ENCODE peak calls at places on chromosomes 6 and 20, in six cellular contexts. One of them, this sample, is unnamed.

GRCh38 chr6:90135672-90136071 is 161.0 kb downstream of the BACH2 start:
- DNase-seq in epithelial cell of prostate: no peak
- DNase-seq in occipital lobe: no peak
- DNase-seq in AG09309: peak; percentile 13
- DNase-seq in activated CD4-positive, alpha-beta T cell treated with anti-CD3 and anti-CD28 coated beads for 24 hours: no peak
- DNase-seq in caudate nucleus: no peak
- DNase-seq in this sample: peak; percentile 59

GRCh38 chr6:7763896-7764295 is 38.0 kb downstream of the BMP6 start:
- DNase-seq in epithelial cell of prostate: no peak
- DNase-seq in activated CD4-positive, alpha-beta T cell treated with anti-CD3 and anti-CD28 coated beads for 24 hours: no peak
- DNase-seq in AG09309: no peak
- DNase-seq in occipital lobe: no peak
- DNase-seq in caudate nucleus: no peak
- DNase-seq in this sample: no peak

GRCh38 chr6:11092654-11093053 is 980 bp upstream of the SMIM13 start:
- DNase-seq in AG09309: no peak
- DNase-seq in occipital lobe: no peak
- DNase-seq in activated CD4-positive, alpha-beta T cell treated with anti-CD3 and anti-CD28 coated beads for 24 hours: no peak
- DNase-seq in caudate nucleus: no peak
- DNase-seq in epithelial cell of prostate: no peak
- DNase-seq in this sample: no peak

GRCh38 chr6:87244380-87244779 is 78.0 kb upstream of the SMIM8 start:
- DNase-seq in epithelial cell of prostate: no peak
- DNase-seq in caudate nucleus: no peak
- DNase-seq in AG09309: no peak
- DNase-seq in occipital lobe: no peak
- DNase-seq in activated CD4-positive, alpha-beta T cell treated with anti-CD3 and anti-CD28 coated beads for 24 hours: no peak
- DNase-seq in this sample: no peak

GRCh38 chr20:59984551-59984950 is 26.3 kb downstream of the CDH26 start:
- DNase-seq in occipital lobe: no peak
- DNase-seq in caudate nucleus: no peak
- DNase-seq in AG09309: no peak
- DNase-seq in epithelial cell of prostate: no peak
- DNase-seq in activated CD4-positive, alpha-beta T cell treated with anti-CD3 and anti-CD28 coated beads for 24 hours: no peak
- DNase-seq in this sample: no peak

GRCh38 chr6:132964101-132964867 is 149.9 kb downstream of the RPS12 start:
- DNase-seq in caudate nucleus: no peak
- DNase-seq in occipital lobe: no peak
- DNase-seq in epithelial cell of prostate: no peak
- DNase-seq in AG09309: no peak
- DNase-seq in activated CD4-positive, alpha-beta T cell treated with anti-CD3 and anti-CD28 coated beads for 24 hours: no peak
- DNase-seq in this sample: no peak

GRCh38 chr20:34644345-34644744 is 32.5 kb downstream of the PIGU start:
- DNase-seq in occipital lobe: no peak
- DNase-seq in epithelial cell of prostate: no peak
- DNase-seq in AG09309: no peak
- DNase-seq in caudate nucleus: no peak
- DNase-seq in activated CD4-positive, alpha-beta T cell treated with anti-CD3 and anti-CD28 coated beads for 24 hours: no peak
- DNase-seq in this sample: no peak

GRCh38 chr20:22369100-22369499 is 215.3 kb downstream of the FOXA2 start:
- DNase-seq in caudate nucleus: no peak
- DNase-seq in activated CD4-positive, alpha-beta T cell treated with anti-CD3 and anti-CD28 coated beads for 24 hours: no peak
- DNase-seq in epithelial cell of prostate: no peak
- DNase-seq in occipital lobe: no peak
- DNase-seq in AG09309: no peak
- DNase-seq in this sample: no peak

GRCh38 chr20:57653910-57654309 is 33.7 kb upstream of the ZBP1 start:
- DNase-seq in occipital lobe: no peak
- DNase-seq in AG09309: no peak
- DNase-seq in epithelial cell of prostate: no peak
- DNase-seq in caudate nucleus: no peak
- DNase-seq in activated CD4-positive, alpha-beta T cell treated with anti-CD3 and anti-CD28 coated beads for 24 hours: no peak
- DNase-seq in this sample: no peak

GRCh38 chr20:4603724-4604123 is 118.0 kb upstream of the PRND start:
- DNase-seq in occipital lobe: no peak
- DNase-seq in AG09309: no peak
- DNase-seq in activated CD4-positive, alpha-beta T cell treated with anti-CD3 and anti-CD28 coated beads for 24 hours: no peak
- DNase-seq in epithelial cell of prostate: no peak
- DNase-seq in caudate nucleus: no peak
- DNase-seq in this sample: peak; percentile 58

GRCh38 chr6:142952614-142953013 is 7.6 kb upstream of the HIVEP2 start:
- DNase-seq in activated CD4-positive, alpha-beta T cell treated with anti-CD3 and anti-CD28 coated beads for 24 hours: no peak
- DNase-seq in epithelial cell of prostate: no peak
- DNase-seq in AG09309: no peak
- DNase-seq in occipital lobe: no peak
- DNase-seq in caudate nucleus: no peak
- DNase-seq in this sample: no peak

GRCh38 chr20:14951105-14951504 is 613.7 kb upstream of the FLRT3 start:
- DNase-seq in occipital lobe: no peak
- DNase-seq in activated CD4-positive, alpha-beta T cell treated with anti-CD3 and anti-CD28 coated beads for 24 hours: no peak
- DNase-seq in AG09309: no peak
- DNase-seq in caudate nucleus: no peak
- DNase-seq in epithelial cell of prostate: peak; percentile 20
- DNase-seq in this sample: no peak

GRCh38 chr6:12275084-12275483 is 15.1 kb upstream of the EDN1 start:
- DNase-seq in epithelial cell of prostate: no peak
- DNase-seq in caudate nucleus: no peak
- DNase-seq in activated CD4-positive, alpha-beta T cell treated with anti-CD3 and anti-CD28 coated beads for 24 hours: no peak
- DNase-seq in AG09309: no peak
- DNase-seq in occipital lobe: no peak
- DNase-seq in this sample: no peak

GRCh38 chr6:89272611-89273010 is 42.5 kb downstream of the GABRR2 start:
- DNase-seq in activated CD4-positive, alpha-beta T cell treated with anti-CD3 and anti-CD28 coated beads for 24 hours: no peak
- DNase-seq in occipital lobe: no peak
- DNase-seq in epithelial cell of prostate: no peak
- DNase-seq in AG09309: no peak
- DNase-seq in caudate nucleus: no peak
- DNase-seq in this sample: no peak

GRCh38 chr20:62400021-62400420 is 7.1 kb downstream of the CABLES2 start:
- DNase-seq in activated CD4-positive, alpha-beta T cell treated with anti-CD3 and anti-CD28 coated beads for 24 hours: no peak
- DNase-seq in AG09309: no peak
- DNase-seq in epithelial cell of prostate: no peak
- DNase-seq in occipital lobe: no peak
- DNase-seq in caudate nucleus: no peak
- DNase-seq in this sample: no peak

GRCh38 chr6:8821921-8822512 is 386.7 kb upstream of the SLC35B3 start:
- DNase-seq in AG09309: no peak
- DNase-seq in activated CD4-positive, alpha-beta T cell treated with anti-CD3 and anti-CD28 coated beads for 24 hours: no peak
- DNase-seq in caudate nucleus: no peak
- DNase-seq in epithelial cell of prostate: no peak
- DNase-seq in occipital lobe: no peak
- DNase-seq in this sample: no peak

GRCh38 chr20:47455133-47456040 is 46.3 kb upstream of the NCOA3 start:
- DNase-seq in activated CD4-positive, alpha-beta T cell treated with anti-CD3 and anti-CD28 coated beads for 24 hours: no peak
- DNase-seq in AG09309: no peak
- DNase-seq in occipital lobe: no peak
- DNase-seq in caudate nucleus: no peak
- DNase-seq in epithelial cell of prostate: no peak
- DNase-seq in this sample: no peak

GRCh38 chr6:121614115-121614514 is 178.7 kb downstream of the GJA1 start:
- DNase-seq in AG09309: no peak
- DNase-seq in occipital lobe: no peak
- DNase-seq in caudate nucleus: no peak
- DNase-seq in activated CD4-positive, alpha-beta T cell treated with anti-CD3 and anti-CD28 coated beads for 24 hours: no peak
- DNase-seq in epithelial cell of prostate: no peak
- DNase-seq in this sample: no peak

GRCh38 chr20:62320581-62321354 is 18.0 kb downstream of the ADRM1 start:
- DNase-seq in AG09309: no peak
- DNase-seq in caudate nucleus: no peak
- DNase-seq in activated CD4-positive, alpha-beta T cell treated with anti-CD3 and anti-CD28 coated beads for 24 hours: no peak
- DNase-seq in epithelial cell of prostate: no peak
- DNase-seq in occipital lobe: no peak
- DNase-seq in this sample: no peak

GRCh38 chr20:40702504-40702903 is 13.5 kb upstream of the MAFB start:
- DNase-seq in AG09309: no peak
- DNase-seq in epithelial cell of prostate: no peak
- DNase-seq in activated CD4-positive, alpha-beta T cell treated with anti-CD3 and anti-CD28 coated beads for 24 hours: no peak
- DNase-seq in caudate nucleus: no peak
- DNase-seq in occipital lobe: no peak
- DNase-seq in this sample: no peak

GRCh38 chr6:125154184-125155135 is 887 bp downstream of the TPD52L1 start:
- DNase-seq in occipital lobe: no peak
- DNase-seq in activated CD4-positive, alpha-beta T cell treated with anti-CD3 and anti-CD28 coated beads for 24 hours: no peak
- DNase-seq in epithelial cell of prostate: no peak
- DNase-seq in AG09309: no peak
- DNase-seq in caudate nucleus: no peak
- DNase-seq in this sample: no peak

GRCh38 chr6:20833881-20834515 is 299.7 kb downstream of the CDKAL1 start:
- DNase-seq in epithelial cell of prostate: no peak
- DNase-seq in AG09309: no peak
- DNase-seq in caudate nucleus: no peak
- DNase-seq in occipital lobe: no peak
- DNase-seq in activated CD4-positive, alpha-beta T cell treated with anti-CD3 and anti-CD28 coated beads for 24 hours: no peak
- DNase-seq in this sample: no peak

GRCh38 chr6:169851641-169852503 is 100.5 kb downstream of the ERMARD start:
- DNase-seq in occipital lobe: no peak
- DNase-seq in caudate nucleus: no peak
- DNase-seq in AG09309: no peak
- DNase-seq in activated CD4-positive, alpha-beta T cell treated with anti-CD3 and anti-CD28 coated beads for 24 hours: no peak
- DNase-seq in epithelial cell of prostate: no peak
- DNase-seq in this sample: no peak

GRCh38 chr20:22795897-22796296 is 211.5 kb upstream of the FOXA2 start:
- DNase-seq in epithelial cell of prostate: no peak
- DNase-seq in occipital lobe: no peak
- DNase-seq in AG09309: peak; percentile 91
- DNase-seq in caudate nucleus: no peak
- DNase-seq in activated CD4-positive, alpha-beta T cell treated with anti-CD3 and anti-CD28 coated beads for 24 hours: no peak
- DNase-seq in this sample: peak; percentile 87

GRCh38 chr6:42962096-42962495 is 1.5 kb downstream of the GNMT start:
- DNase-seq in epithelial cell of prostate: no peak
- DNase-seq in AG09309: no peak
- DNase-seq in caudate nucleus: no peak
- DNase-seq in occipital lobe: no peak
- DNase-seq in activated CD4-positive, alpha-beta T cell treated with anti-CD3 and anti-CD28 coated beads for 24 hours: no peak
- DNase-seq in this sample: no peak

GRCh38 chr6:136503303-136503702 is 46.9 kb downstream of the MAP7 start:
- DNase-seq in occipital lobe: no peak
- DNase-seq in caudate nucleus: no peak
- DNase-seq in activated CD4-positive, alpha-beta T cell treated with anti-CD3 and anti-CD28 coated beads for 24 hours: no peak
- DNase-seq in AG09309: no peak
- DNase-seq in epithelial cell of prostate: no peak
- DNase-seq in this sample: no peak

GRCh38 chr6:119476024-119476423 is 126.5 kb upstream of the MAN1A1 start:
- DNase-seq in caudate nucleus: no peak
- DNase-seq in occipital lobe: no peak
- DNase-seq in epithelial cell of prostate: no peak
- DNase-seq in activated CD4-positive, alpha-beta T cell treated with anti-CD3 and anti-CD28 coated beads for 24 hours: no peak
- DNase-seq in AG09309: no peak
- DNase-seq in this sample: no peak

GRCh38 chr20:53302695-53303094 is 290.9 kb downstream of the ZNF217 start:
- DNase-seq in caudate nucleus: no peak
- DNase-seq in occipital lobe: no peak
- DNase-seq in activated CD4-positive, alpha-beta T cell treated with anti-CD3 and anti-CD28 coated beads for 24 hours: no peak
- DNase-seq in epithelial cell of prostate: no peak
- DNase-seq in AG09309: no peak
- DNase-seq in this sample: no peak

GRCh38 chr20:53763707-53764415 is 170.2 kb upstream of the ZNF217 start:
- DNase-seq in epithelial cell of prostate: no peak
- DNase-seq in activated CD4-positive, alpha-beta T cell treated with anti-CD3 and anti-CD28 coated beads for 24 hours: no peak
- DNase-seq in AG09309: no peak
- DNase-seq in caudate nucleus: no peak
- DNase-seq in occipital lobe: no peak
- DNase-seq in this sample: no peak

GRCh38 chr20:40218296-40218955 is 470.6 kb downstream of the MAFB start:
- DNase-seq in occipital lobe: no peak
- DNase-seq in AG09309: no peak
- DNase-seq in epithelial cell of prostate: no peak
- DNase-seq in caudate nucleus: no peak
- DNase-seq in activated CD4-positive, alpha-beta T cell treated with anti-CD3 and anti-CD28 coated beads for 24 hours: no peak
- DNase-seq in this sample: no peak

GRCh38 chr6:56297022-56297995 is 49.9 kb upstream of the COL21A1 start:
- DNase-seq in epithelial cell of prostate: no peak
- DNase-seq in caudate nucleus: no peak
- DNase-seq in AG09309: no peak
- DNase-seq in occipital lobe: no peak
- DNase-seq in activated CD4-positive, alpha-beta T cell treated with anti-CD3 and anti-CD28 coated beads for 24 hours: no peak
- DNase-seq in this sample: no peak

GRCh38 chr20:1177680-1178079 is 7.1 kb downstream of the TMEM74B start:
- DNase-seq in activated CD4-positive, alpha-beta T cell treated with anti-CD3 and anti-CD28 coated beads for 24 hours: no peak
- DNase-seq in occipital lobe: no peak
- DNase-seq in caudate nucleus: peak; percentile 5
- DNase-seq in AG09309: no peak
- DNase-seq in epithelial cell of prostate: no peak
- DNase-seq in this sample: no peak

GRCh38 chr20:1429143-1429728 is 36.4 kb upstream of the FKBP1A start:
- DNase-seq in caudate nucleus: no peak
- DNase-seq in activated CD4-positive, alpha-beta T cell treated with anti-CD3 and anti-CD28 coated beads for 24 hours: no peak
- DNase-seq in epithelial cell of prostate: no peak
- DNase-seq in AG09309: no peak
- DNase-seq in occipital lobe: no peak
- DNase-seq in this sample: no peak

GRCh38 chr20:33668087-33668790 is 1.5 kb downstream of the ACTL10 start:
- DNase-seq in occipital lobe: no peak
- DNase-seq in epithelial cell of prostate: no peak
- DNase-seq in activated CD4-positive, alpha-beta T cell treated with anti-CD3 and anti-CD28 coated beads for 24 hours: peak; percentile 69
- DNase-seq in AG09309: no peak
- DNase-seq in caudate nucleus: no peak
- DNase-seq in this sample: no peak

GRCh38 chr6:166488701-166489100 is 97.8 kb downstream of the RAMACL start:
- DNase-seq in activated CD4-positive, alpha-beta T cell treated with anti-CD3 and anti-CD28 coated beads for 24 hours: no peak
- DNase-seq in epithelial cell of prostate: no peak
- DNase-seq in AG09309: no peak
- DNase-seq in caudate nucleus: no peak
- DNase-seq in occipital lobe: no peak
- DNase-seq in this sample: no peak

GRCh38 chr6:162343902-162344226 is 383.7 kb downstream of the PRKN start:
- DNase-seq in caudate nucleus: no peak
- DNase-seq in AG09309: no peak
- DNase-seq in activated CD4-positive, alpha-beta T cell treated with anti-CD3 and anti-CD28 coated beads for 24 hours: no peak
- DNase-seq in occipital lobe: no peak
- DNase-seq in epithelial cell of prostate: no peak
- DNase-seq in this sample: no peak

This sample was measured in AG04450.